ENCODE peak calls at places on chromosomes 2 and 18, in four cellular contexts. K is K562, E is A549, M is HepG2. Z is an unnamed sample.

GRCh38 chr2:168770796-168771195 is 31.6 kb upstream of the NOSTRIN start:
- DNase-seq in K (no peak), M (no peak), E (no peak), Z (no peak)

GRCh38 chr2:48107326-48107925 is 201.1 kb upstream of the FBXO11 start:
- DNase-seq in E (peak; percentile 67), M (peak; percentile 39), K (peak; percentile 28), Z (peak; percentile 77)

GRCh38 chr2:196160101-196160500 is 11.3 kb downstream of the STK17B start:
- DNase-seq in K (peak; percentile 69), E (no peak), M (no peak), Z (peak; percentile 92)

GRCh38 chr2:44937688-44938240 is 3.7 kb upstream of the SIX3 start:
- DNase-seq in E (peak; percentile 81), K (no peak), M (no peak), Z (no peak)

GRCh38 chr2:111176867-111177266 is 56.2 kb downstream of the BCL2L11 start:
- DNase-seq in K (no peak), E (no peak), M (no peak), Z (no peak)

GRCh38 chr2:143344780-143345179 is 215.6 kb downstream of the ARHGAP15 start:
- DNase-seq in K (no peak), E (no peak), M (no peak), Z (no peak)

GRCh38 chr2:231187736-231188505 is 10.5 kb upstream of the ARMC9 start:
- DNase-seq in K (no peak), E (no peak), M (peak; percentile 89), Z (peak; percentile 24)

GRCh38 chr18:70422061-70422965 is 133.5 kb downstream of the SOCS6 start:
- DNase-seq in K (peak; percentile 7), M (peak; percentile 35), E (peak; percentile 67), Z (peak; percentile 93)

GRCh38 chr2:64410673-64411072 is 43.3 kb upstream of the LGALSL start:
- DNase-seq in K (no peak), M (peak; percentile 31), E (no peak), Z (no peak)

GRCh38 chr18:12652861-12653401 is 5.0 kb downstream of the SPIRE1 start:
- DNase-seq in E (no peak), K (peak; percentile 37), M (peak; percentile 40), Z (peak; percentile 46)

GRCh38 chr18:24499814-24500601 is 39.6 kb downstream of the HRH4 start:
- DNase-seq in E (no peak), M (no peak), K (no peak), Z (peak; percentile 50)

GRCh38 chr2:104746299-104746698 is 107.6 kb upstream of the POU3F3 start:
- DNase-seq in M (no peak), E (no peak), K (no peak), Z (no peak)

GRCh38 chr18:78145096-78145495 is 834.5 kb upstream of the SALL3 start:
- DNase-seq in E (no peak), K (no peak), M (no peak), Z (no peak)

GRCh38 chr18:62881509-62882016 is 166.2 kb downstream of the PHLPP1 start:
- DNase-seq in K (peak; percentile 40), M (no peak), E (peak; percentile 25), Z (peak; percentile 95)

GRCh38 chr2:42937171-42937875 is 144.9 kb upstream of the HAAO start:
- DNase-seq in K (no peak), M (no peak), E (no peak), Z (no peak)

GRCh38 chr2:103132536-103133217 is 370.8 kb downstream of the TMEM182 start:
- DNase-seq in M (no peak), E (no peak), K (no peak), Z (no peak)

GRCh38 chr18:13451661-13452447 is 233.3 kb downstream of the LDLRAD4 start:
- DNase-seq in M (no peak), K (no peak), E (no peak), Z (no peak)

GRCh38 chr2:216691210-216691741 is 4.1 kb downstream of the IGFBP5 start:
- DNase-seq in M (no peak), E (peak; percentile 27), K (peak; percentile 49), Z (peak; percentile 76)

GRCh38 chr2:30239308-30240161 is 8.2 kb downstream of the LBH start:
- DNase-seq in K (peak; percentile 89), E (peak; percentile 89), M (peak; percentile 60), Z (peak; percentile 67)

GRCh38 chr2:120418174-120418787 is 72.3 kb downstream of the INHBB start:
- DNase-seq in M (no peak), E (no peak), K (no peak), Z (no peak)

GRCh38 chr2:28661589-28662001 is 90.0 kb upstream of the PPP1CB start:
- DNase-seq in M (no peak), E (no peak), K (no peak), Z (peak; percentile 88)

GRCh38 chr2:172253190-172254052 is 150.7 kb upstream of the DLX2 start:
- DNase-seq in K (peak; percentile 68), E (peak; percentile 75), M (peak; percentile 91), Z (peak; percentile 100)

DNA sequence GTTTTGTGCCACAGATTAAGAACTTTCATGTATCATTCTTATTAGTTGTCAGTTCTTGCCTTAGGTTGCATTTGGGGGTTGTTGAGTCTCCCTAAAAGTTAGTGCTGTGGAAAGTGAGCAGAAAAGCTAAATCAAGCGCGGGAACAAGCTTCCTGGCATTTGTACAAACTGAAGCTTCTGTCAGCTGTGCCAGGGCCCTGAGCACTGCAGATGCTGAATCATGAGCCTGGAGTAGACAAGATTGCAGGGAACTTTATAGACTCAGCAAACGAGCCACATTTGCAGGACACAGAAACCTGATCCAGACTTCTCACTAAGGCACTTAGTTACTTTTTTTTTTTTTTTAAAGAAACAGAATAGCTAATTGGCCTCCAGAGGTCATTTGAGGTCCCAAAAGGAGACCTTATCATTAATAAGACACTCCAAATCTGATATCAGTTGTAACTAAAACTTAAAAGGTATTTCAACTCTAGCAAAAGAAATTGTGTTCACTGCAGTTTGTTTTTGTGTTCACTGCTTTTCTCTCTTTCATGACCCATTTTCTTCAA is 88.7 kb downstream of the ADAM23 start:
- DNase-seq in E (no peak), M (no peak), K (no peak), Z (peak; percentile 29)
- TF ChIP-seq MAZ in E (no peak), M (no peak), K (no peak), Z (no peak)

DNA sequence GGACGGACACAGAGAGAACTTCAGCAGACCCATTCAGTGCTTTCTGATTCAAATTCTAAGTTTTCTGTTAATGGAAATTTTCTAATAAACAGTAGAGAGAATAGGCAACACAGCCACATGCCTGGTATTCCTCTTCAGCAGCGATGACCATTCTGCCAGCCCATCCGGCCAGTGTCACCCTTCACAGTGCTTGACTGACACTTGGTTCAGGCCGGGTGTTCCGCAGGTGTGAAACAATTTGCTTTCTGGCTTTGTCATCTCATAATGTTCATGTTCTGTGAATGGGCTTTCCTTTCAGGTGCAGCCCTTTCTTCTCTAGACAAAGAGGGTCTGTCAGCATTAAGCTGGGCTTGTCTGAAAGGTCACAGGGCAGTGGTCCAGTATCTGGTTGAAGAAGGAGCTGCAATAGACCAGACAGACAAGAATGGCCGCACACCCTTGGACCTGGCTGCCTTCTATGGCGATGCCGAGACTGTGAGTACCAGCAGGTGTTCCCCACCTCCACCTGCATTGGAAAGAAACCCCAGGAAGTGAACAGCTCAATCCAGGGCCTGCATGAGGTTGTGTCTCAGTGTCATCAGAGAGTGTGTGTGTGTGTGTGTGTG is 67.0 kb downstream of the WDSUB1 start:
- DNase-seq in K (no peak), E (no peak), M (no peak), Z (no peak)
- TF ChIP-seq MAZ in K (no peak), E (no peak), M (no peak), Z (no peak)

GRCh38 chr2:214156971-214157370 is 253.9 kb upstream of the VWC2L start:
- DNase-seq in K (no peak), E (no peak), M (no peak), Z (no peak)

GRCh38 chr2:214158851-214159250 is 252.0 kb upstream of the VWC2L start:
- DNase-seq in E (no peak), K (no peak), M (no peak), Z (no peak)
- TF ChIP-seq MAZ in E (no peak), K (no peak), M (no peak), Z (no peak)

DNA sequence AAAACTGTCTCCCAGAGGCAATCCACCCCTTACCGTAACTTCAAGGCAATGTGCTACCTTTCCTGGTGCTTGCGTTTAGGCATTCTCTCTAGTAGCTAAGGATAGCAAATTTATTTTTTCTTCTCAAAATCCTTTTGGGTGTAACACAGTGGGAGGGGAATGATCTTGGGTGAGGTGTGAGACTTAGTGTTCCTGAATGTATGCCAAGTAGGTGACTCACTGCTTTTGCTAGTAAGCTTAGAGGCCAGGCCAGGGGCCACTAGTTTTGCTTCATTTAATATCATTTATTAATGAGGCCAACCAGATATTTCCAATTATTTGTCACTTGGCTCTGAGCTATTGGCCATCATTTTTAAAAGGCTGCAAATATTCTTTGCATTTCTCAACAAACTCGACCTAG is 135.5 kb downstream of the NAPG start:
- DNase-seq in M (no peak), K (no peak), E (no peak), Z (peak; percentile 30)
- TF ChIP-seq MAZ in M (no peak), K (no peak), E (no peak), Z (no peak)

Z was measured in IMR-90.